ENCODE peak calls at places on chromosomes 4 and X, in nine cellular contexts. T is neural progenitor cell, F is heart right ventricle, N is natural killer cell, U is endodermal cell, X is cardiac fibroblast, C is NB4, O is esophagus squamous epithelium, I is RWPE1. M is an unnamed sample.

GRCh38 chrX:113790987-113791386 is 792.9 kb upstream of the HTR2C start:
- DNase-seq in I (no peak), N (no peak), C (no peak), F (no peak), X (no peak), U (no peak), O (no peak), T (no peak), M (no peak)

GRCh38 chr4:140061883-140062282 is 92.1 kb downstream of the MAML3 start:
- DNase-seq in T (no peak), O (no peak), N (no peak), F (no peak), I (no peak), C (no peak), X (no peak), U (no peak), M (no peak)

GRCh38 chrX:109274806-109275205 is 207.1 kb downstream of the GUCY2F start:
- DNase-seq in X (no peak), T (no peak), I (no peak), N (no peak), O (no peak), U (no peak), F (no peak), C (no peak), M (no peak)

GRCh38 chrX:102712216-102712966 is at the start of gene GPRASP2:
- DNase-seq in O (no peak), U (peak), T (peak), I (no peak), X (peak), N (no peak), C (no peak), F (peak), M (no peak)

GRCh38 chrX:11382935-11383334 is 89.7 kb downstream of the AMELX start:
- DNase-seq in C (no peak), X (peak), F (no peak), O (no peak), N (no peak), I (no peak), U (no peak), T (no peak), M (no peak)

GRCh38 chr4:126604273-126604867 is 1028.4 kb upstream of the INTU start:
- DNase-seq in X (peak), C (peak), N (no peak), U (no peak), I (peak), T (peak), F (no peak), O (no peak), M (peak)

GRCh38 chr4:148477276-148477675 is 35.1 kb upstream of the NR3C2 start:
- DNase-seq in O (no peak), F (no peak), N (no peak), X (no peak), C (no peak), U (no peak), T (peak), I (no peak), M (no peak)

GRCh38 chrX:15749642-15750610 is 11.9 kb downstream of the CA5B start:
- DNase-seq in F (no peak), O (no peak), T (no peak), I (no peak), U (no peak), X (peak), C (no peak), N (no peak), M (peak)

GRCh38 chr4:138643827-138644226 is 371.8 kb upstream of the NOCT start:
- DNase-seq in C (no peak), X (peak), O (no peak), F (no peak), U (no peak), I (no peak), T (no peak), N (no peak), M (no peak)

GRCh38 chrX:150690126-150690525 is 3.1 kb upstream of the MTMR1 start:
- DNase-seq in I (peak), T (no peak), X (peak), U (no peak), O (no peak), C (peak), F (no peak), N (no peak), M (no peak)

GRCh38 chr4:104416725-104417363 is 77.8 kb downstream of the CXXC4 start:
- DNase-seq in U (peak), O (no peak), I (no peak), X (no peak), N (no peak), T (peak), F (no peak), C (no peak), M (no peak)

DNA sequence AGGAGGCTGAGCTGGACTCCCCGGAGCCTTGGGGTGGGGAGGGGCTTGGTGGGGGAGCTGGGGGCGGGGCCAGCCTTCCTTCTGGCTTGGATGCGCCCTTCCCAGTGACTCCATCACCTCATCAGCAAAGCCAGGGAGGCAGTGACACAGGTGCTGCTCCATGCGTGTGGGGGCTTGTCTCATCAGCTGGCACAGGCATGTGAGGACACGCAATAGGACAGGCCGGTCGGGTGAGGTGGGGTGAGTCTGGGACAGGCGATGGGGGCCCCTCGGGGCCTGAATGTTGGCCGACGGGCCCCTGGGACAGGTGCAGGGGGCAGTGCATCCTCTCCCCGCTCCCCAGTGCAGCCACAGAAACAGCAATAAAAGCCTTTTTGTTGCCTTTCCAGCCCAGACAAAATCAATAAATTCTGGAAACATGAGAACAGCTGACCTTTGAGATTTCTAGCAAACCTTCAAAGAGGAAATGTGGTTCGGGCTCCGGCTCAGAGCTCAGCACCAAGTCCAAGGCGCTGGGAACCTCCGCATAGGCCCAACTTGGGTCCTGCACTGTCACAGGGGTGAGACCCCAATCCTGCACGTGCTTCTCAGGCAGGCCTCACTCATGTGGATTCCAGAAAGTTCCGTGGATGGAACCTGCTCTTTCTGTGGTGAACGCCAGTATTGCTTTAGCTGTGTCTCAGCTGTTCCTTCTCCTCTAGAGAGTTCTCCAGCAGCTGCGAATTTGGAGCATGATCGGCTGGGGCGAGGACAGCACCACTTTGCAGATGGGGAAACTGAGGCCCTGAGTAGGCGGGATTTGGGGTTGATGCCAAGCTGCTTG is 18.5 kb downstream of the ADRA2C start:
- DNase-seq in O (no peak), F (no peak), T (peak), X (no peak), I (no peak), U (no peak), C (no peak), N (no peak), M (no peak)
- TF ChIP-seq CTCF in O (no peak), F (no peak), T (no peak), X (no peak), I (no peak), U (no peak), C (no peak), N (no peak), M (no peak)

GRCh38 chr4:23931489-23931830 is 41.6 kb upstream of the PPARGC1A start:
- DNase-seq in U (no peak), O (no peak), N (no peak), C (no peak), X (no peak), I (no peak), T (no peak), F (no peak), M (no peak)

GRCh38 chr4:23932186-23932585 is 42.3 kb upstream of the PPARGC1A start:
- DNase-seq in I (no peak), C (no peak), N (no peak), O (no peak), X (no peak), F (no peak), T (no peak), U (no peak), M (no peak)

GRCh38 chr4:23934915-23935314 is 45.1 kb upstream of the PPARGC1A start:
- DNase-seq in N (no peak), F (peak), T (no peak), U (peak), C (peak), X (peak), O (no peak), I (peak), M (no peak)

GRCh38 chr4:23934223-23934622 is 44.4 kb upstream of the PPARGC1A start:
- DNase-seq in F (no peak), C (peak), X (no peak), I (no peak), U (peak), T (peak), N (no peak), O (no peak), M (no peak)

DNA sequence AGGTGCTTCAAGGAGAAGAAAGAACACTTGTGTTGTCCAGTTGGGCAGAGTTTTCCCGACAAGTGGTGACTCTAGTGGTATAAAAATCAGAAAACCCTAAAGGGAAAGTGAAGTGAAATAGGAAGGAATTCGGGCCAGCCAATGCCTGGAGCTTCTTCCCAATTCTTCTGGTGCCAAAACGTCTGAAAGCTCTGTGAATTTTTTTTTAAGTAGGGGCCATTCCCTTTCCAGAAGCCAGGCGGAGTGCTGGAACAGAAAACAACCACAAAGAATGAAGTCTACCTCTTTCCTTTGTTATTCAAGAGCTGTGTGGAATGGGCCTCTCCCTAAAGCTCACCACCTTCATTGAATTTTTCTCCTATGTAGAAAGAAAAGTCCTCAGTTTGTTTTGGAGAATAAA is 43.1 kb upstream of the PPARGC1A start:
- DNase-seq in O (no peak), T (peak), C (no peak), F (no peak), I (no peak), U (peak), X (peak), N (no peak), M (no peak)
- TF ChIP-seq CTCF in O (peak), T (peak), C (no peak), F (no peak), I (no peak), U (peak), X (no peak), N (no peak), M (no peak)

GRCh38 chr4:23897564-23898109 is 7.8 kb upstream of the PPARGC1A start:
- DNase-seq in T (no peak), N (no peak), O (no peak), I (no peak), F (no peak), C (no peak), U (no peak), X (no peak), M (no peak)

GRCh38 chr4:23900636-23901035 is 10.8 kb upstream of the PPARGC1A start:
- DNase-seq in T (no peak), F (no peak), C (no peak), U (no peak), I (no peak), N (no peak), X (no peak), O (no peak), M (no peak)

GRCh38 chr4:23903859-23904438 is 14.1 kb upstream of the PPARGC1A start:
- DNase-seq in I (no peak), N (no peak), T (no peak), U (no peak), C (peak), F (no peak), O (no peak), X (peak), M (no peak)

GRCh38 chr4:23902203-23902602 is 12.4 kb upstream of the PPARGC1A start:
- DNase-seq in U (no peak), N (no peak), T (no peak), I (no peak), O (no peak), F (no peak), C (peak), X (no peak), M (no peak)

GRCh38 chr4:23899565-23899964 is 9.7 kb upstream of the PPARGC1A start:
- DNase-seq in O (no peak), C (no peak), F (no peak), N (no peak), T (no peak), I (no peak), U (no peak), X (no peak), M (no peak)
- TF ChIP-seq CTCF in O (no peak), C (no peak), F (no peak), N (no peak), T (no peak), I (no peak), U (no peak), X (no peak), M (no peak)

GRCh38 chr4:26579169-26579568 is 4.7 kb upstream of the TBC1D19 start:
- DNase-seq in O (no peak), U (no peak), C (no peak), I (no peak), T (no peak), X (no peak), N (no peak), F (no peak), M (no peak)

GRCh38 chr4:26583538-26583864 is 383 bp upstream of the TBC1D19 start:
- DNase-seq in T (no peak), I (peak), C (no peak), X (no peak), O (no peak), U (no peak), N (no peak), F (no peak), M (no peak)

GRCh38 chr4:26589699-26590098 is 5.8 kb downstream of the TBC1D19 start:
- DNase-seq in F (no peak), T (no peak), U (peak), N (no peak), O (no peak), C (no peak), I (no peak), X (no peak), M (no peak)

GRCh38 chr4:26584725-26585124 is 841 bp downstream of the TBC1D19 start:
- DNase-seq in T (no peak), F (no peak), U (no peak), C (no peak), N (no peak), X (peak), I (no peak), O (no peak), M (no peak)

DNA sequence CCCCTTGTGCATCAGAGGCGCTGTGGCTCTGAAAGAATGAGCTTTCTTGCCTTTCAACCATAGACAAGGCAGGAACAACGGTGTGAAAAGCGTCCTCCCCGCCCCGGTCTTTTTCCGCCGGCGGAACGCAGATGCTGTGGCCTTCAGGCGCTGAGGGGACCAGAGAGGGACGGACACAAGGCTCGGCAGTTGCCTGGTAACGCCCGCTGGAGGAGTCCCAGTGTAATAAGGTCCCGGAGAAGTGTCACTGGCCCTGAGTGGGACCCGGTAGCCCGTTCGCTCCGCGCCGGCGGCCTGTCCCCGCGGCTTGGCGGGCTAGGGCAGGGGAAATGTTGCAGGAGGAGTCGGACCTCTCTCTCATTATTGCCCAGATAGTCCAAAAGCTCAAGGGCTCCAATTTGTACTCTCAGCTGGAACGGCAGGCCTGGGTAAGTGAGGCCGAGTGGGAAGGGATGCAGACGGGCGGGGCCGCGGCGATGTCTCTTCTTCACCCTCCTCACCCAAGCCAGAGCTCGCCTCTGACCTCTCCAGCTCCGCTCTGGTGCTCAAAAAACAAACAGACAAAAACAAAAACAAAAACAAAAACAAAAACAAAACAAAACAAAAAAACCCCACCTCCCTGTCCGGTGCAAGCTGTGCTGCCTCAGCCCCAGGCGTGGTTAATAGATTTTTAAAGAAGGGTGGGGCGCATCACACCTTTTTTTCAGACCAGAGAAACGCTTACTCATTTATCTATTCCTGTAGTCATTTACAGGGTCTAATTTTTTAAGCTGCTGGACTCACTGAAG is at the start of gene TBC1D19:
- DNase-seq in I (peak), U (peak), O (peak), N (peak), C (peak), T (peak), X (peak), F (peak), M (peak)
- TF ChIP-seq CTCF in I (no peak), U (no peak), O (no peak), N (no peak), C (no peak), T (peak), X (no peak), F (no peak), M (no peak)